ENCODE peak calls at places on chromosomes 13 and 19, in eight cellular contexts. H, G, P, B, Z, T, V and J are unnamed samples.

GRCh38 chr19:5145521-5146511 is 176.9 kb downstream of the KDM4B start:
- DNase-seq in P (no peak), Z (no peak), T (no peak), G (no peak), B (no peak), H (no peak), V (no peak), J (no peak)

GRCh38 chr19:14536926-14537692 is 7.7 kb downstream of the TECR start:
- DNase-seq in H (peak; percentile 98), T (peak; percentile 94), V (peak; percentile 90), B (peak; percentile 90), Z (peak; percentile 79), P (peak; percentile 35), G (no peak), J (peak; percentile 76)

GRCh38 chr19:30068528-30069395 is 126.7 kb downstream of the URI1 start:
- DNase-seq in G (no peak), P (no peak), H (no peak), V (no peak), Z (no peak), T (no peak), B (no peak), J (no peak)

GRCh38 chr19:46571495-46571894 is 29.6 kb upstream of the CALM3 start:
- DNase-seq in G (no peak), Z (no peak), V (no peak), H (peak; percentile 91), P (peak; percentile 10), T (peak; percentile 15), B (peak; percentile 75), J (peak; percentile 28)

GRCh38 chr13:42526276-42526675 is 47.7 kb upstream of the TNFSF11 start:
- DNase-seq in P (no peak), T (no peak), G (no peak), V (no peak), H (no peak), Z (no peak), B (no peak), J (no peak)

GRCh38 chr13:36323951-36324566 is 22.1 kb downstream of the SPART start:
- DNase-seq in V (no peak), T (peak; percentile 32), B (peak; percentile 41), H (no peak), P (no peak), G (peak; percentile 52), Z (no peak), J (no peak)

GRCh38 chr19:38666662-38667448 is 19.4 kb downstream of the ACTN4 start:
- DNase-seq in G (peak; percentile 81), Z (no peak), V (no peak), H (no peak), P (no peak), T (peak; percentile 75), B (peak; percentile 87), J (peak; percentile 74)

GRCh38 chr13:98279473-98280175 is 102.6 kb upstream of the RNF113B start:
- DNase-seq in H (no peak), V (no peak), P (peak; percentile 10), Z (no peak), T (no peak), B (no peak), G (no peak), J (no peak)

GRCh38 chr13:44259045-44260042 is 114.3 kb upstream of the SERP2 start:
- DNase-seq in H (no peak), T (peak; percentile 66), G (peak; percentile 66), P (peak; percentile 39), B (peak; percentile 32), V (peak; percentile 60), Z (peak; percentile 46), J (no peak)

GRCh38 chr19:55493052-55493649 is 4.9 kb downstream of the SSC5D start:
- DNase-seq in V (no peak), B (no peak), P (no peak), Z (peak; percentile 77), H (no peak), T (peak; percentile 62), G (peak; percentile 67), J (no peak)

GRCh38 chr19:18478545-18479311 is 40.8 kb upstream of the ISYNA1 start:
- DNase-seq in Z (peak; percentile 84), H (no peak), G (peak; percentile 94), V (peak; percentile 82), P (no peak), B (peak; percentile 85), T (peak; percentile 92), J (peak; percentile 93)

GRCh38 chr19:8731428-8732169 is 10.2 kb downstream of the OR2Z1 start:
- DNase-seq in P (no peak), G (no peak), V (no peak), B (no peak), H (peak; percentile 4), Z (no peak), T (no peak), J (no peak)

GRCh38 chr19:54254195-54254906 is 2.7 kb downstream of the LILRB5 start:
- DNase-seq in P (no peak), Z (no peak), G (no peak), V (no peak), B (no peak), H (peak; percentile 32), T (no peak), J (peak; percentile 47)

GRCh38 chr19:39434123-39435076 is 1.3 kb downstream of the RPS16 start:
- DNase-seq in V (no peak), G (no peak), B (peak; percentile 38), T (no peak), H (no peak), Z (no peak), P (no peak), J (no peak)

GRCh38 chr19:12224676-12225075 is 61.8 kb downstream of the ZNF136 start:
- DNase-seq in Z (no peak), V (no peak), T (peak; percentile 11), P (no peak), G (no peak), B (no peak), H (no peak), J (no peak)

GRCh38 chr13:112740502-112741131 is 50.8 kb downstream of the ATP11A start:
- DNase-seq in T (peak; percentile 71), B (no peak), G (peak; percentile 95), H (no peak), Z (peak; percentile 82), V (peak; percentile 50), P (no peak), J (peak; percentile 84)

GRCh38 chr19:18368504-18369222 is 17.3 kb upstream of the GDF15 start:
- DNase-seq in V (no peak), H (no peak), P (no peak), Z (no peak), B (no peak), T (no peak), G (no peak), J (no peak)

GRCh38 chr19:16447015-16447384 is 24.8 kb downstream of the EPS15L1 start:
- DNase-seq in G (peak; percentile 91), H (no peak), T (peak; percentile 96), Z (peak; percentile 76), P (no peak), B (no peak), V (peak; percentile 71), J (peak; percentile 92)

DNA sequence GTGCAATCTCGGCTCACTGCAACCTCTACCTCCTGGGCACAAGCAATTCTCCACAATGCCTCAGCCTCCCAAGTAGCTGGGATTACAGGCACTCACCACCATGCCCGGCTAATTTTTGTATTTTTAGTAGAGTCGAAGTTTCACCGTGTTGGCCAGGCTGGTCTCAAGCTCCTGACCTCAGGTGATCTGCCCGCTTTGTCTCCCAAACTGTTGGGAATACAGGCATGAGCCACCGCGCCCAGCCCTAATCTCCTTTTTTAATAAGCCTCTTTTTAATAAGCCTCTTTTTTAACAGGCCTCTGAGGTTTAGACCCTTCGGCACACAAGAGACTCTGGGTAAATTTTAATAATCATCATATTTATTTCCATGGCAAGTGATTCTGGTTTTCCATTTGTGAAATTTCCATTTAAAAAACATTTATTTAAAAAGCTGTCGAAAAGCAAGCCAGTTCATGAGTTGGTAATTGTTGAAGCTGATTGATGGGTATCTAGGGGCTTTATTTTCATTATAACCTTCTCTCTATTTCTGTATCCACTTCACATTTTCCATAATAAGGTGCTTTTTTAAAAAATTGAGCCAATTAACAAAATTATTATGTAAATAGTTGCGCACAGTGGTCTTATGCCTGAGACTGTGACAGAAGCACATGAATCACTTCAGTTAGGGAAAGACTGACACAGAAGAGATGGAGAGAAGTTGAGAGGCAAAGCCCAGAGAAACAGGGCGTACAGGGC is 11.8 kb downstream of the POU2F2 start:
- DNase-seq in G (no peak), Z (no peak), B (no peak), T (no peak), H (no peak), P (no peak), V (no peak), J (no peak)
- H3K27ac ChIP-seq in G (peak overlapping the region; percentile 52), Z (no peak overlapping the region), B (no peak overlapping the region), T (no peak overlapping the region), H (no peak overlapping the region), P (peak overlapping the region; percentile 77), V (no peak overlapping the region), J (no peak overlapping the region)

GRCh38 chr13:20016649-20017364 is 58.3 kb downstream of the ZMYM2 start:
- DNase-seq in G (no peak), B (no peak), H (peak; percentile 30), P (no peak), Z (no peak), V (no peak), T (no peak), J (no peak)

GRCh38 chr13:20019033-20019432 is 60.5 kb downstream of the ZMYM2 start:
- DNase-seq in T (no peak), Z (no peak), B (no peak), G (no peak), V (no peak), P (no peak), H (no peak), J (no peak)

GRCh38 chr13:20017365-20017711 is 58.8 kb downstream of the ZMYM2 start:
- DNase-seq in V (no peak), Z (no peak), P (no peak), T (no peak), B (no peak), G (no peak), H (no peak), J (no peak)

GRCh38 chr13:20015763-20016162 is 57.2 kb downstream of the ZMYM2 start:
- DNase-seq in Z (no peak), T (no peak), P (no peak), H (no peak), V (no peak), B (no peak), G (no peak), J (no peak)
- H3K4me1 ChIP-seq in Z (no peaks in the 10 kb centered on the region), T (peaks cover 15% of the 10 kb centered on the region), P (no peaks in the 10 kb centered on the region), H (peaks cover 12% of the 10 kb centered on the region), V (no peaks in the 10 kb centered on the region), B (no peaks in the 10 kb centered on the region), G (no peaks in the 10 kb centered on the region), J (no peaks in the 10 kb centered on the region)

GRCh38 chr13:39451860-39452301 is 151.1 kb downstream of the LHFPL6 start:
- DNase-seq in G (peak; percentile 30), T (peak; percentile 90), B (no peak), Z (peak; percentile 24), P (no peak), H (no peak), V (no peak), J (no peak)
- H3K27ac ChIP-seq in G (no peak overlapping the region), T (peak overlapping the region; percentile 89), B (no peak overlapping the region), Z (peak overlapping the region; percentile 8), P (no peak overlapping the region), H (no peak overlapping the region), V (no peak overlapping the region), J (peak overlapping the region; percentile 69)

DNA sequence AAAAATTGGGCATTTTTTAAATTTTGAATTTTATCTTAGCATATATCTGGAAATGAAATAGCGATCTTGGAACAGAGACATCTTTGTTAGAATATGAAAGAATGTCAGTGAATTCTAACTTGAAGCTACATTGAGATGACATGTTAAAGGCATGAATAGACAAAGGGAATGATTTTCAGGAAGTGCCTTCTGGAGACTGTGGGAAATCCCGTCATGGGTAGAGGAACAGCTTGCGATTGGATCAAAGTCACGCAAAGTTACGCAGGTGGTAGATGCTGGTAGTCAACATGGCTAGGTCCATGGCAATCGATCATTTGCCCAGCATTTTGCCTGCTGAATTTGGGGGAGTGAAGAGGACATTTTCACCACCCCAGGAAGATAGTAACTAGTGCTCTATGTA is 43.5 kb downstream of the LRCH1 start:
- DNase-seq in B (no peak), V (no peak), G (no peak), Z (no peak), H (no peak), P (no peak), T (no peak), J (no peak)
- H3K4me1 ChIP-seq in B (peaks cover 48% of the 10 kb centered on the region), V (peaks cover 18% of the 10 kb centered on the region), G (peaks cover 13% of the 10 kb centered on the region), Z (peaks cover 10% of the 10 kb centered on the region), H (peaks cover 9% of the 10 kb centered on the region), P (peaks cover 11% of the 10 kb centered on the region), T (peaks cover 14% of the 10 kb centered on the region), J (no peaks in the 10 kb centered on the region)